ENCODE peak calls at places on chromosomes 3 and 15, in seven cellular contexts. One of them, this sample, is unnamed.

GRCh38 chr3:126365351-126366274 is 8.4 kb upstream of the KLF15 start:
- DNase-seq in lower lobe of right lung: peak; percentile 25
- DNase-seq in stomach: no peak
- DNase-seq in CD4-positive, alpha-beta memory T cell: no peak
- DNase-seq in astrocyte of the cerebellum: no peak
- DNase-seq in ascending aorta: peak; percentile 49
- DNase-seq in pancreas: no peak
- DNase-seq in this sample: no peak

GRCh38 chr3:20673866-20674265 is 487.9 kb upstream of the SGO1 start:
- DNase-seq in stomach: no peak
- DNase-seq in lower lobe of right lung: no peak
- DNase-seq in ascending aorta: no peak
- DNase-seq in pancreas: no peak
- DNase-seq in CD4-positive, alpha-beta memory T cell: no peak
- DNase-seq in astrocyte of the cerebellum: no peak
- DNase-seq in this sample: no peak

GRCh38 chr15:86337071-86337470 is 257.4 kb downstream of the AGBL1 start:
- DNase-seq in astrocyte of the cerebellum: no peak
- DNase-seq in stomach: no peak
- DNase-seq in ascending aorta: no peak
- DNase-seq in pancreas: no peak
- DNase-seq in lower lobe of right lung: no peak
- DNase-seq in CD4-positive, alpha-beta memory T cell: no peak
- DNase-seq in this sample: no peak

GRCh38 chr3:57796261-57796660 is 40.2 kb downstream of the SLMAP start:
- DNase-seq in pancreas: no peak
- DNase-seq in astrocyte of the cerebellum: no peak
- DNase-seq in CD4-positive, alpha-beta memory T cell: no peak
- DNase-seq in stomach: no peak
- DNase-seq in lower lobe of right lung: no peak
- DNase-seq in ascending aorta: no peak
- DNase-seq in this sample: no peak

GRCh38 chr3:13419356-13420050 is 619 bp downstream of the NUP210 start:
- DNase-seq in stomach: peak; percentile 48
- DNase-seq in lower lobe of right lung: peak; percentile 77
- DNase-seq in CD4-positive, alpha-beta memory T cell: peak; percentile 67
- DNase-seq in astrocyte of the cerebellum: no peak
- DNase-seq in pancreas: peak; percentile 42
- DNase-seq in ascending aorta: no peak
- DNase-seq in this sample: no peak

GRCh38 chr15:45892182-45892581 is 257.4 kb downstream of the SQOR start:
- DNase-seq in astrocyte of the cerebellum: no peak
- DNase-seq in stomach: no peak
- DNase-seq in CD4-positive, alpha-beta memory T cell: no peak
- DNase-seq in ascending aorta: peak; percentile 82
- DNase-seq in pancreas: no peak
- DNase-seq in lower lobe of right lung: no peak
- DNase-seq in this sample: no peak

GRCh38 chr15:66875588-66876422 is 173.8 kb downstream of the SMAD6 start:
- DNase-seq in astrocyte of the cerebellum: no peak
- DNase-seq in lower lobe of right lung: no peak
- DNase-seq in stomach: no peak
- DNase-seq in CD4-positive, alpha-beta memory T cell: no peak
- DNase-seq in ascending aorta: no peak
- DNase-seq in pancreas: no peak
- DNase-seq in this sample: no peak

GRCh38 chr3:61627768-61628185 is 66.4 kb downstream of the PTPRG start:
- DNase-seq in pancreas: no peak
- DNase-seq in stomach: no peak
- DNase-seq in ascending aorta: no peak
- DNase-seq in astrocyte of the cerebellum: peak; percentile 70
- DNase-seq in CD4-positive, alpha-beta memory T cell: no peak
- DNase-seq in lower lobe of right lung: no peak
- DNase-seq in this sample: no peak

GRCh38 chr3:113092746-113093145 is 102.0 kb downstream of the GTPBP8 start:
- DNase-seq in pancreas: no peak
- DNase-seq in CD4-positive, alpha-beta memory T cell: no peak
- DNase-seq in stomach: no peak
- DNase-seq in astrocyte of the cerebellum: no peak
- DNase-seq in ascending aorta: no peak
- DNase-seq in lower lobe of right lung: no peak
- DNase-seq in this sample: no peak

GRCh38 chr3:54954019-54954418 is 26.2 kb upstream of the LRTM1 start:
- DNase-seq in stomach: no peak
- DNase-seq in astrocyte of the cerebellum: peak; percentile 63
- DNase-seq in pancreas: no peak
- DNase-seq in CD4-positive, alpha-beta memory T cell: no peak
- DNase-seq in ascending aorta: no peak
- DNase-seq in lower lobe of right lung: no peak
- DNase-seq in this sample: no peak

GRCh38 chr15:42494998-42495360 is 455 bp upstream of the SNAP23 start:
- DNase-seq in astrocyte of the cerebellum: no peak
- DNase-seq in ascending aorta: peak; percentile 87
- DNase-seq in CD4-positive, alpha-beta memory T cell: no peak
- DNase-seq in lower lobe of right lung: no peak
- DNase-seq in stomach: peak; percentile 47
- DNase-seq in pancreas: peak; percentile 85
- DNase-seq in this sample: no peak

GRCh38 chr3:58358092-58358491 is 25.4 kb downstream of the PXK start:
- DNase-seq in CD4-positive, alpha-beta memory T cell: no peak
- DNase-seq in ascending aorta: no peak
- DNase-seq in pancreas: no peak
- DNase-seq in lower lobe of right lung: no peak
- DNase-seq in stomach: no peak
- DNase-seq in astrocyte of the cerebellum: no peak
- DNase-seq in this sample: no peak

GRCh38 chr3:158260392-158260791 is 150.5 kb downstream of the RSRC1 start:
- DNase-seq in lower lobe of right lung: no peak
- DNase-seq in CD4-positive, alpha-beta memory T cell: no peak
- DNase-seq in pancreas: no peak
- DNase-seq in stomach: no peak
- DNase-seq in astrocyte of the cerebellum: no peak
- DNase-seq in ascending aorta: no peak
- DNase-seq in this sample: no peak

GRCh38 chr3:122890077-122890484 is 95.2 kb downstream of the SLC49A4 start:
- DNase-seq in stomach: no peak
- DNase-seq in lower lobe of right lung: no peak
- DNase-seq in CD4-positive, alpha-beta memory T cell: no peak
- DNase-seq in pancreas: peak; percentile 42
- DNase-seq in ascending aorta: peak; percentile 71
- DNase-seq in astrocyte of the cerebellum: peak; percentile 29
- DNase-seq in this sample: peak; percentile 63

GRCh38 chr3:8529197-8529637 is 27.6 kb downstream of the LMCD1 start:
- DNase-seq in astrocyte of the cerebellum: no peak
- DNase-seq in CD4-positive, alpha-beta memory T cell: no peak
- DNase-seq in pancreas: no peak
- DNase-seq in stomach: no peak
- DNase-seq in ascending aorta: no peak
- DNase-seq in lower lobe of right lung: no peak
- DNase-seq in this sample: no peak

GRCh38 chr3:194672876-194673275 is 885 bp upstream of the LSG1 start:
- DNase-seq in CD4-positive, alpha-beta memory T cell: no peak
- DNase-seq in ascending aorta: no peak
- DNase-seq in pancreas: no peak
- DNase-seq in astrocyte of the cerebellum: no peak
- DNase-seq in lower lobe of right lung: no peak
- DNase-seq in stomach: no peak
- DNase-seq in this sample: no peak

GRCh38 chr3:194673761-194674160 is 1.8 kb upstream of the LSG1 start:
- DNase-seq in pancreas: no peak
- DNase-seq in astrocyte of the cerebellum: no peak
- DNase-seq in ascending aorta: no peak
- DNase-seq in lower lobe of right lung: no peak
- DNase-seq in CD4-positive, alpha-beta memory T cell: no peak
- DNase-seq in stomach: no peak
- DNase-seq in this sample: no peak

GRCh38 chr3:194676471-194676870 is 4.5 kb upstream of the LSG1 start:
- DNase-seq in astrocyte of the cerebellum: no peak
- DNase-seq in pancreas: no peak
- DNase-seq in ascending aorta: no peak
- DNase-seq in CD4-positive, alpha-beta memory T cell: no peak
- DNase-seq in lower lobe of right lung: no peak
- DNase-seq in stomach: no peak
- DNase-seq in this sample: no peak

GRCh38 chr3:194675081-194675640 is 3.2 kb upstream of the LSG1 start:
- DNase-seq in ascending aorta: no peak
- DNase-seq in pancreas: no peak
- DNase-seq in lower lobe of right lung: no peak
- DNase-seq in stomach: no peak
- DNase-seq in astrocyte of the cerebellum: no peak
- DNase-seq in CD4-positive, alpha-beta memory T cell: no peak
- DNase-seq in this sample: no peak

DNA sequence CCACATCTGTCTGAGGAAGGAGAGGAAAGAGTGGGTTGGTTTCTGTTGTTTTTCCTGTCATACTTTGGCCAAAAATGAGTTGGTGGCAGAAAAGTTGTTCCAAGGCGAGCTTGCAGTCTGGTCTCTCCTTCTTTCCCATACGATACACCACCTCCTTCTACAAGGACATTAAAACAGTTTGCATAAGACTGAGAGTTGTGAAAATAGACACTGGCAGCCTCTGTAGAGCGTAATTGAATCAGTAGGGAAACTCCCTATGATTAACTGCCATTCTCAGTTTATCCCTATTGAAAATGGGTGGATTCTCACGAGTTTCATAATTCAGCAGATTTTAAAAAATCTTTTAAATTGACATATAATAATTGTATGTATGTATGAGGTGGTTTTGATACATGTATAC is 3.7 kb upstream of the LSG1 start:
- DNase-seq in astrocyte of the cerebellum: no peak
- DNase-seq in CD4-positive, alpha-beta memory T cell: no peak
- DNase-seq in lower lobe of right lung: no peak
- DNase-seq in ascending aorta: no peak
- DNase-seq in stomach: no peak
- DNase-seq in pancreas: no peak
- DNase-seq in this sample: no peak
- H3K4me3 ChIP-seq in astrocyte of the cerebellum: no peak overlapping the region
- H3K4me3 ChIP-seq in CD4-positive, alpha-beta memory T cell: no peak overlapping the region
- H3K4me3 ChIP-seq in lower lobe of right lung: no peak overlapping the region
- H3K4me3 ChIP-seq in ascending aorta: no peak overlapping the region
- H3K4me3 ChIP-seq in stomach: no peak overlapping the region
- H3K4me3 ChIP-seq in pancreas: no peak overlapping the region
- H3K4me3 ChIP-seq in this sample: no peak overlapping the region

DNA sequence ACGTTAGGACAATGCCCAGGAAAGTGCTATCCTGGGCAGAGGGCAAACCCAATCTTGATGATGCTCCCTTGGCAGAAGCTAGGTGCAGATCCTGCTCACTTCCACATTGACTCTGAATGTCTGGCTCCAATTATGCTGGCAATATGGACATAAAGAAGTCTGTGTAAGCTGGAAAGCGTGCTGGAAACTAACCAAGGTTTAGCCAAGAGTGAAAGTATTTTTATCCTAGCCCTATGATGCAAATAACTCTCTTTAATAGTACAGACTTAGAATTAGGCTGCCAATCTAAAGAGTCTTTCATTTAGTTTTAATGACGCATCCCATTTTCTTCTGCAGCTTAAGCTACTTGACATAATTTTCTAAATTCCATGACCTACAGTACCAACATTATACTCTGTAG is 571.8 kb downstream of the TUSC7 start:
- DNase-seq in stomach: no peak
- DNase-seq in CD4-positive, alpha-beta memory T cell: no peak
- DNase-seq in lower lobe of right lung: no peak
- DNase-seq in ascending aorta: no peak
- DNase-seq in astrocyte of the cerebellum: no peak
- DNase-seq in pancreas: no peak
- DNase-seq in this sample: no peak
- H3K4me3 ChIP-seq in stomach: no peak overlapping the region
- H3K4me3 ChIP-seq in CD4-positive, alpha-beta memory T cell: no peak overlapping the region
- H3K4me3 ChIP-seq in lower lobe of right lung: no peak overlapping the region
- H3K4me3 ChIP-seq in ascending aorta: no peak overlapping the region
- H3K4me3 ChIP-seq in astrocyte of the cerebellum: no peak overlapping the region
- H3K4me3 ChIP-seq in pancreas: no peak overlapping the region
- H3K4me3 ChIP-seq in this sample: no peak overlapping the region

GRCh38 chr3:119557192-119557873 is 2.1 kb downstream of the CD80 start:
- DNase-seq in pancreas: no peak
- DNase-seq in ascending aorta: no peak
- DNase-seq in lower lobe of right lung: no peak
- DNase-seq in CD4-positive, alpha-beta memory T cell: no peak
- DNase-seq in astrocyte of the cerebellum: no peak
- DNase-seq in stomach: no peak
- DNase-seq in this sample: no peak

GRCh38 chr3:119555929-119556328 is 3.5 kb downstream of the CD80 start:
- DNase-seq in astrocyte of the cerebellum: no peak
- DNase-seq in ascending aorta: no peak
- DNase-seq in lower lobe of right lung: no peak
- DNase-seq in CD4-positive, alpha-beta memory T cell: no peak
- DNase-seq in stomach: no peak
- DNase-seq in pancreas: no peak
- DNase-seq in this sample: no peak

GRCh38 chr3:119559441-119559963 is at the start of gene CD80:
- DNase-seq in lower lobe of right lung: peak; percentile 59
- DNase-seq in CD4-positive, alpha-beta memory T cell: peak; percentile 52
- DNase-seq in pancreas: peak; percentile 36
- DNase-seq in stomach: peak; percentile 75
- DNase-seq in ascending aorta: peak; percentile 74
- DNase-seq in astrocyte of the cerebellum: no peak
- DNase-seq in this sample: peak; percentile 75

GRCh38 chr3:119558528-119559339 is 680 bp downstream of the CD80 start:
- DNase-seq in stomach: no peak
- DNase-seq in astrocyte of the cerebellum: no peak
- DNase-seq in CD4-positive, alpha-beta memory T cell: no peak
- DNase-seq in pancreas: no peak
- DNase-seq in lower lobe of right lung: no peak
- DNase-seq in ascending aorta: no peak
- DNase-seq in this sample: no peak

DNA sequence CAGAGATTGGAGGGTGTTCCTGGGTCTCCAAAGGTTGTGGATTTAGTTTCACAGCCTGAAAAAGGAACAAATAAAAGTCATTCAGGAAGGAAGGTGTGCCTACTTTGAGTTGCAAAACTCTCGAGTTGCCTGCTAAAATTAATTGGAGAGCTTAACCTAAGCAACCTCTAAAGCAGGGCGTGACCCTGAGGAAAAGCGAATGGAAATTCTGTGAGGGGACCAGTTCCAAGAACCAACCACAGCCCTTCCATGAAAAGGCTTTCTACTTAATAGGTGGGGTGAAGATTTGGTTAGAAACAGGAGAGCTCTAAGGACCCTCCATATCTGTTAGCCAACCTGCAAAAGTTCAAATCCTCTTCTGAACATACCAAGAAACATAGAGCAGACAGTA is 1.5 kb downstream of the CD80 start:
- DNase-seq in pancreas: no peak
- DNase-seq in stomach: no peak
- DNase-seq in astrocyte of the cerebellum: no peak
- DNase-seq in CD4-positive, alpha-beta memory T cell: no peak
- DNase-seq in ascending aorta: no peak
- DNase-seq in lower lobe of right lung: no peak
- DNase-seq in this sample: no peak
- H3K4me3 ChIP-seq in pancreas: no peak overlapping the region
- H3K4me3 ChIP-seq in stomach: no peak overlapping the region
- H3K4me3 ChIP-seq in astrocyte of the cerebellum: no peak overlapping the region
- H3K4me3 ChIP-seq in CD4-positive, alpha-beta memory T cell: no peak overlapping the region
- H3K4me3 ChIP-seq in ascending aorta: no peak overlapping the region
- H3K4me3 ChIP-seq in lower lobe of right lung: no peak overlapping the region
- H3K4me3 ChIP-seq in this sample: no peak overlapping the region

DNA sequence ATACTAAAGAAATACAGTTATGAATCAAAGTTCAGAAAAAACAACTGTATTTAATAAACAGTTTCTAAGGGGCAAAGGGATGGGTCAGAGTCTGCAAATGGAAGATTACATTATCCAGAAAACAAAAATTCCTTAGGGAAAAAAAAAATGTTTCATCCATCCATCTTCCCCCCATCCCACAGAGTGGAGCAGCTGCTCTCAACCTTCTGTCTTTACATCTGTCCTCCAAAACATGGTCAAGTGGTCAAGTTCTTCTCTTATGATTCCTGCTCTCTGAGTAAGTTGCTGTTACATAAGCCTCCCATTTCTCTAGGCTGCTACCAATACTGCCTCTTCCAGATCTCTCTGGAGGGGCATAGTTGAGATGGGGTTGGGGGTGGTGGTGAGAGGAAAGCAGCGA is 109.2 kb downstream of the ST8SIA2 start:
- DNase-seq in ascending aorta: no peak
- DNase-seq in stomach: no peak
- DNase-seq in CD4-positive, alpha-beta memory T cell: no peak
- DNase-seq in lower lobe of right lung: no peak
- DNase-seq in astrocyte of the cerebellum: no peak
- DNase-seq in pancreas: no peak
- DNase-seq in this sample: no peak
- H3K4me3 ChIP-seq in ascending aorta: no peak overlapping the region
- H3K4me3 ChIP-seq in stomach: no peak overlapping the region
- H3K4me3 ChIP-seq in CD4-positive, alpha-beta memory T cell: no peak overlapping the region
- H3K4me3 ChIP-seq in lower lobe of right lung: no peak overlapping the region
- H3K4me3 ChIP-seq in astrocyte of the cerebellum: no peak overlapping the region
- H3K4me3 ChIP-seq in pancreas: no peak overlapping the region
- H3K4me3 ChIP-seq in this sample: no peak overlapping the region

This sample was measured in Jurkat, Clone E6-1.